ENCODE peak calls at places on chromosome 11, in four cellular contexts. G, A, C and I are unnamed samples.

GRCh38 chr11:34926101-34926830 is 9.8 kb downstream of the PDHX start:
- DNase-seq in G (peak), C (peak), A (no peak), I (peak)

GRCh38 chr11:2932850-2933251 is 3.6 kb upstream of the PHLDA2 start:
- DNase-seq in C (peak), A (no peak), G (no peak), I (peak)

GRCh38 chr11:72578541-72578940 is 95.7 kb downstream of the PDE2A start:
- DNase-seq in A (no peak), C (no peak), G (peak), I (no peak)

GRCh38 chr11:89361738-89362137 is 129.4 kb downstream of the NOX4 start:
- DNase-seq in C (no peak), G (no peak), A (no peak), I (no peak)

GRCh38 chr11:810040-810567 is 337 bp downstream of the RPLP2 start:
- DNase-seq in C (no peak), A (no peak), G (no peak), I (no peak)

GRCh38 chr11:70016666-70017347 is 61.3 kb upstream of the ANO1 start:
- DNase-seq in A (no peak), G (no peak), C (peak), I (peak)

GRCh38 chr11:2375964-2376551 is 1.1 kb upstream of the CD81 start:
- DNase-seq in G (no peak), C (no peak), A (no peak), I (no peak)

GRCh38 chr11:121928597-121929580 is 187.1 kb downstream of the BLID start:
- DNase-seq in G (no peak), A (no peak), C (no peak), I (no peak)

GRCh38 chr11:83303358-83303757 is 17.2 kb upstream of the CCDC90B start:
- DNase-seq in G (no peak), C (no peak), A (no peak), I (no peak)

GRCh38 chr11:4125141-4125540 is 30.5 kb downstream of the RRM1 start:
- DNase-seq in G (no peak), A (no peak), C (no peak), I (peak)

GRCh38 chr11:12207384-12208150 is 97.2 kb downstream of the MICAL2 start:
- DNase-seq in C (peak), G (no peak), A (no peak), I (peak)

GRCh38 chr11:110147965-110148709 is 54.9 kb downstream of the ZC3H12C start:
- DNase-seq in A (no peak), C (peak), G (no peak), I (peak)

GRCh38 chr11:5004429-5005274 is 10.0 kb downstream of the OR51L1 start:
- DNase-seq in G (peak), A (no peak), C (peak), I (peak)

GRCh38 chr11:108112059-108112458 is 9.3 kb upstream of the ACAT1 start:
- DNase-seq in A (no peak), C (no peak), G (no peak), I (peak)

GRCh38 chr11:118623291-118623655 is 15.9 kb downstream of the PHLDB1 start:
- DNase-seq in C (peak), A (no peak), G (peak), I (peak)

GRCh38 chr11:117876341-117877119 is at the start of gene FXYD6:
- DNase-seq in C (no peak), G (peak), A (peak), I (peak)

DNA sequence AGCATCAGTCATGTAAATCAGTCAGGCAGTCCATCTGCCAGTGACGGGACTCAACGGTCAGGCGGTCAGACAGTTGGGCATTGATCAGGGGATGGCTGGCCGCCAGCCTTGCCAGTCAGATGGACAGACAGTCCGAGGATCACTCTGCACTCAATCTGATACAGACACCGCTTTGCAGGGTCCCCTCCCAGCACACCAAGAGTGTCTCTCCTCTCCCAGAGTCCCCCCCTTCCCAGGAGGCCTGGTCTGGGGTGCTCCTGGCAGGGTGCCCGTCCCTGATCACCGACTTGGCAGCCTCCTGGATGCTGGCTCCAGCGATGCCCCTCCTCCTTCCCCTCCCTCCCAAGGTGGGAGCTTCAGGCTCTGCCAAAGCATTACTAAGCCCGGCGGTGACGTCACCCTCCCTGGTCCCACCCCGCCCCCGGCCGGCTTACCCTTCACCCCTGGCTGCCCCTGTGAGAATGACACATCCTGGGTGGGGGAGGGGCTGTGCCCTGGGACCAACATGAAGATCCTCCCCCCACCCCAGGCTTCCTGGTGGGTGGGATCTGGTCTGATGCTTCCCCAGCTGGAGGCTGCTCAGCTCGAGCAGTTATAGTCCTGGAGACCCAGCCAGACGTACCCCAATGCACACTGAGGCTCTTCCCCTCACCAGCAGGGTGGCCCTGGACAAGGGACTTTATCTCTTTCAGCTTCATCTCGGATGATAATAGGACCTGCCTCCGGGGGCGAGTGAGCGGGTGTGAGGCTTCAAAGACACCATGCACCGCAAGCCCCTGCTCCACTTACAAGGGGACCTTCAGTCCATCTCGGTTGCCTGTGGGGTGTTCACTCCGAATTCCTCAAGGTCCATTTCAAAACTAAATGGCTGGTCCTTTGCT is 69.2 kb downstream of the CD82 start:
- DNase-seq in G (peak), A (peak), C (peak), I (peak)
- H3K4me3 ChIP-seq in G (peak), A (no peak), C (no peak), I (no peak)

DNA sequence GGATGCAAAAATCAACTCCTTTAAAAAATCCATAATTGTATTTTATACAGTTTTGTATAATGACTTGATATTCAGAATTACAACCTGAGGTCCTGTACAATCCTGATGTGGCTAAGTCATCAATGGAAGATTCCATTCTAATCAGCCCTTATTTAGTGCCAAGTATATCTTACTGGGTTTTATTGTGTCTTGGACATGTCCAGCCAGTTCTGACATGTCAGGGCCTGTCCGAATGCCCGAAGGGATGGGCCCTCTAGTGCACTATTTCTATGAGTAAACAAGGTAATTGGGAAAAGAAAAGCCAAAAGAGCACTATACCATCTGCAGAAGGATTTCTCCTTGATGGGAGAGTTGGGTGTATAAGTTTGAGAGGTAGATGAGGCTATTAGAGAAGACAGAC is 412.9 kb downstream of the METTL15 start:
- DNase-seq in A (no peak), G (no peak), C (peak), I (no peak)
- H3K4me3 ChIP-seq in A (no peak), G (no peak), C (no peak), I (no peak)

DNA sequence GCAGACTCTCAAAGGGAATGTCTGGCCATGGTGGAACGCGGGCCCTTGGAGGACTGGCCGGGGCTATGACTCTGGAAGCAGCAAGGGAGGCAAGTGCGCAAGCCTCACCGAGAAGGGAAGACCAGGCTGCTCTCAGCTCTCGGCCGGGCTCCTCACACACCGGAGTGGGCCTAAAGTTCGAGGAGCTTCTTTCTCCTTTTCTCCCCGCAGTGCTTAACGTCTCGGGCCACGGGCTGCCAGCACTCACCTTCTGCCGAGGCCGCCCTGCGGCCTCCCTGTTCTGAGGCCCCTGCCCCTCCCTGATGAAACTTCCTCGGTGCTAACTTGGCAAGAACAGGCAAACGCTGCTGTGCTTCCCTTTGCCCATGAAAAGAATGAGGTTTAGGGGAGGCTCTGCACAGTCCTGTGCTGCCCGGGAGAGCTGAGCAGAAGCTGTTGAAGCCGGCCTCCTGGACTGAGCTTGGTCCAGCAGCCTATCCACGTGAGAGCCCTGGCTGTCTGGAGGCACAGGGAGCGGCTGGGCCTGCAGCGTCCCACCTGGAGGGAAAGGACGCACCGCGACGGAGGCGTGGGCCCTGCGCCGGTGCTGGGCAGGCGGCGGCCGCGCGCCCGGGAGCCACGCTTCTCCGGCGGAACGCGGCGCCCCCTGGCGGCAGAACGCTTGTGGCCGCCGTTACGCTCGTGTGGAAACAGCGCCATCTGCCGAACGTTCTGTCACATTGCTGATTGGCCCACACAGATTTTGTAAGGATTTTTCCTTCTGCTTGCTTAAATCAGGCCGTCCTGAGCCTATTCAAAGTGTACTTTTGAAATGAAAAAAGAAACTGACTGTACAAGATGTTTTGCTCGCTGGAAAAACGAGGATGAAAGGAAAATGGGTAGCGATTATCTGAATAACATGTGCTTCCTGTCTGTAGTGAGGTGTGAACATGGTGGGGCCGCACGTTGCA is 65.0 kb upstream of the TMEM45B start:
- DNase-seq in C (peak), G (peak), A (peak), I (peak)
- H3K4me3 ChIP-seq in C (peak), G (no peak), A (no peak), I (no peak)

DNA sequence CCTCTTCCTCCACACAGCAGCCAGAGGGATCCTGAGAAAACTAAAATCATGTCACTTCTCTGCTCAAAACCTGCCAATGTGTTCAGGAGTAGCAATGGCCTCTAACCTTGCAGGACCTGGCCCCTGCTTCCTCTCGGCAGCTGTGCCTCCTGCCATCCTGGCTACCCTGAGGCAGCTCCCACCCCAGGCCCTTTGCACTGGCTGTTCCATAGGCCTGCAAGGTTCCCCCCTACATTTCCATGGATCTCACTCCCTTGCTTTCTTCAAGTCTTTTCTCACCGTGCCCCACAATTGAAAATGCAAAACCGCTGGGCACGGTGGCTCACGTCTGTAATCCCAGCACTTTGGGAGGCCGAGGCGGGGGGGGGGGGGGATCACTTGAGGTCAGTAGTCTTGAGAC is 2.1 kb upstream of the STIP1 start:
- DNase-seq in G (no peak), A (no peak), C (no peak), I (no peak)
- H3K4me3 ChIP-seq in G (no peak), A (no peak), C (peak), I (no peak)

GRCh38 chr11:77175869-77176539 is 48.0 kb downstream of the MYO7A start:
- DNase-seq in G (no peak), A (no peak), C (no peak), I (no peak)
- H3K4me3 ChIP-seq in G (no peak), A (no peak), C (no peak), I (no peak)

DNA sequence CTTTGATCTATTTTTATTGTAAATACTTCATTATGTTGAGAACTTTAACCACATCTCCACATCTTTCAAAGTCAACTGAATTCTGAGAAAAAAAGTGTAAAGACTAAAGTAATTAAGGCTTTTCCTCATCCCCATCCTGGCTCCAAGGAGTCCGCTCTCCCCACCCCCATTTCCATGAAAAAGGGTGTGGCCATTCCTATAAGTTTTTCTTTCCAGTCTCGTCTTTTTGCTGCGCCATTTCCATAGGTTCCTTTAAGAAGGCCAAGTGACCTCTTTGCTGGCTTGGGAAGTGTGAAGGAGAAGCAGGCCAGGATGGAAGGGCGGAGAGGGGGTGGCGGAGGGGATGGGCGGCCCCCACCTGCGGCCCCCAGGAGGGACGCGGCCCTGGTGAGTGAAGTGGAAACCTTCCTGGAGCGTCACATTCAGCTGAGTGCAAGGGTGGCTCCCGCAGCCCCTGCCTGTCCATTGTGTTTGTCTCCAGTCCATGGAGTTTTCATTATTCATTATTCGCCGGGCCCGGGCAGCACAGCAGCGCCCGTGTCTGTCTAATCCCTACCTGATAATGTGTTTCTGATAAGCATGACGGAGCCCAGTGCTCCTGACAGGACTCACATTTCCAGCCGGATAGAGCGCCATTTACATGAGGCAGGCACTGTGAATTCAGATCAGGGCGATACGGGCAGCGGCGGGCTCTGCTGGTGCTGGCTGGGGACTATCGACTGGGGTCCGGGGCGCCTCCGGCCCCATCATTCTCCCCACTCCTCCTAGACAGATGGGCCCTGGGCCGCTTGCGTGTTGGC is 739.8 kb downstream of the OPCML start:
- DNase-seq in A (no peak), C (no peak), G (peak), I (no peak)
- H3K4me3 ChIP-seq in A (no peak), C (no peak), G (no peak), I (no peak)

DNA sequence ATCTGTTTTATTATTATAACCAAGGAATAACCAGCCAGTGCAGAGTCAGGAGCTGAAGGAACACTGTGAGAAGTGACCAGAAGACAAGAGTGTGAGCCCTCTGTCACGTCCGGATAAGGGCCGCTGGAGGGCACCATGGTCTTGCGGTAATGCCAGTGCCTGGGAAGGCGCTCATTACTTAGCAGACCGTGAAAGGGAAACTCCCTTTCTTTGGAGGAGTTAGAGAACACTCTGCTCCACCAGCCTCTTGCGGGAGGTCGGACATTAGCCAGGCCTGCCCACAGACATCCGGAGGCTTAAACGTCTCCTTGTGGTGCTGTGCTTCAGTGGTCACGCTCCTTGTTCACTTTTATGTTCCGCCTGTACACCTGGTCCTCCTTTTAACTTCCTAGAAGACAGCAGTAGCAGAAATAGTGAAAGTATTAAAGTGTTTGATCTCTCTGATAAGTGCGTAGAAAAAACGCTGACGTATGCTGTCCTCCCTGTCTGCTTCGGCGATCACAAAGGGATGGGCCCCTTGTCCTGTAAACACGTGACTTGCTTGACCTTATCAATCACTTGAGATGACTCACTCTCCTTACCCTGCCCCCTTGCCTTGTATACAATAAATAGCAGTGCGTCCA is 120.6 kb upstream of the LMO1 start:
- DNase-seq in C (peak), G (no peak), A (no peak), I (no peak)
- H3K4me3 ChIP-seq in C (no peak), G (no peak), A (no peak), I (no peak)

GRCh38 chr11:67649634-67650540 is 643 bp downstream of the ACY3 start:
- DNase-seq in G (no peak), A (no peak), C (no peak), I (no peak)
- H3K4me3 ChIP-seq in G (no peak), A (no peak), C (no peak), I (no peak)